ENCODE peak calls at places on chromosomes 13 and 19, in nine cellular contexts. One of them, this sample, is unnamed.
A peak's percentile ranks its signal among the peaks of the same experiment; 100 is the strongest.

GRCh38 chr19:2391118-2391725 is 31.2 kb downstream of the TMPRSS9 start:
- DNase-seq in adrenal gland: no peak
- DNase-seq in GM23248: peak; percentile 84
- DNase-seq in ascending aorta: no peak
- DNase-seq in BJ: no peak
- DNase-seq in brain microvascular endothelial cell: peak; percentile 58
- DNase-seq in AG10803: peak; percentile 77
- DNase-seq in IMR-90: peak; percentile 78
- DNase-seq in psoas muscle: no peak
- DNase-seq in this sample: no peak

GRCh38 chr13:112132619-112133018 is 65.7 kb downstream of the SOX1 start:
- DNase-seq in adrenal gland: no peak
- DNase-seq in GM23248: no peak
- DNase-seq in ascending aorta: no peak
- DNase-seq in BJ: no peak
- DNase-seq in brain microvascular endothelial cell: no peak
- DNase-seq in AG10803: no peak
- DNase-seq in IMR-90: no peak
- DNase-seq in psoas muscle: no peak
- DNase-seq in this sample: no peak

GRCh38 chr13:33509642-33510229 is 224.2 kb upstream of the STARD13 start:
- DNase-seq in adrenal gland: peak; percentile 62
- DNase-seq in GM23248: peak; percentile 78
- DNase-seq in ascending aorta: peak; percentile 21
- DNase-seq in BJ: peak; percentile 43
- DNase-seq in brain microvascular endothelial cell: no peak
- DNase-seq in AG10803: peak; percentile 81
- DNase-seq in IMR-90: no peak
- DNase-seq in psoas muscle: peak; percentile 17
- DNase-seq in this sample: no peak

GRCh38 chr13:94674609-94675348 is 37.6 kb downstream of the SOX21 start:
- DNase-seq in adrenal gland: peak; percentile 48
- DNase-seq in GM23248: peak; percentile 51
- DNase-seq in ascending aorta: no peak
- DNase-seq in BJ: no peak
- DNase-seq in brain microvascular endothelial cell: peak; percentile 26
- DNase-seq in AG10803: peak; percentile 35
- DNase-seq in IMR-90: peak; percentile 30
- DNase-seq in psoas muscle: no peak
- DNase-seq in this sample: no peak

GRCh38 chr19:44303976-44304568 is 753 bp downstream of the ZNF235 start:
- DNase-seq in adrenal gland: peak; percentile 26
- DNase-seq in GM23248: peak; percentile 77
- DNase-seq in ascending aorta: no peak
- DNase-seq in BJ: peak; percentile 24
- DNase-seq in brain microvascular endothelial cell: peak; percentile 27
- DNase-seq in AG10803: peak; percentile 45
- DNase-seq in IMR-90: peak; percentile 3
- DNase-seq in psoas muscle: no peak
- DNase-seq in this sample: no peak

GRCh38 chr13:33543631-33544030 is 258.1 kb upstream of the STARD13 start:
- DNase-seq in adrenal gland: no peak
- DNase-seq in GM23248: peak; percentile 34
- DNase-seq in ascending aorta: no peak
- DNase-seq in BJ: no peak
- DNase-seq in brain microvascular endothelial cell: no peak
- DNase-seq in AG10803: no peak
- DNase-seq in IMR-90: no peak
- DNase-seq in psoas muscle: no peak
- DNase-seq in this sample: no peak

GRCh38 chr19:39858541-39858940 is 12.4 kb upstream of the FBL start:
- DNase-seq in adrenal gland: no peak
- DNase-seq in GM23248: no peak
- DNase-seq in ascending aorta: no peak
- DNase-seq in BJ: no peak
- DNase-seq in brain microvascular endothelial cell: no peak
- DNase-seq in AG10803: no peak
- DNase-seq in IMR-90: peak; percentile 63
- DNase-seq in psoas muscle: no peak
- DNase-seq in this sample: no peak

GRCh38 chr19:10836478-10837325 is 690 bp upstream of the TMED1 start:
- DNase-seq in adrenal gland: peak; percentile 88
- DNase-seq in GM23248: peak; percentile 91
- DNase-seq in ascending aorta: no peak
- DNase-seq in BJ: no peak
- DNase-seq in brain microvascular endothelial cell: no peak
- DNase-seq in AG10803: peak; percentile 81
- DNase-seq in IMR-90: no peak
- DNase-seq in psoas muscle: peak; percentile 90
- DNase-seq in this sample: no peak

GRCh38 chr19:35107541-35107939 is 8.1 kb upstream of the FXYD3 start:
- DNase-seq in adrenal gland: no peak
- DNase-seq in GM23248: peak; percentile 55
- DNase-seq in ascending aorta: no peak
- DNase-seq in BJ: no peak
- DNase-seq in brain microvascular endothelial cell: peak; percentile 22
- DNase-seq in AG10803: peak; percentile 29
- DNase-seq in IMR-90: no peak
- DNase-seq in psoas muscle: no peak
- DNase-seq in this sample: no peak

GRCh38 chr13:33349314-33349995 is 63.9 kb upstream of the STARD13 start:
- DNase-seq in adrenal gland: peak; percentile 17
- DNase-seq in GM23248: peak; percentile 25
- DNase-seq in ascending aorta: peak; percentile 24
- DNase-seq in BJ: no peak
- DNase-seq in brain microvascular endothelial cell: peak; percentile 5
- DNase-seq in AG10803: no peak
- DNase-seq in IMR-90: no peak
- DNase-seq in psoas muscle: peak; percentile 18
- DNase-seq in this sample: no peak

GRCh38 chr13:113442354-113442984 is 10.8 kb downstream of the ADPRHL1 start:
- DNase-seq in adrenal gland: no peak
- DNase-seq in GM23248: no peak
- DNase-seq in ascending aorta: no peak
- DNase-seq in BJ: no peak
- DNase-seq in brain microvascular endothelial cell: no peak
- DNase-seq in AG10803: no peak
- DNase-seq in IMR-90: no peak
- DNase-seq in psoas muscle: no peak
- DNase-seq in this sample: no peak

GRCh38 chr13:46934749-46935148 is 37.9 kb upstream of the HTR2A start:
- DNase-seq in adrenal gland: no peak
- DNase-seq in GM23248: no peak
- DNase-seq in ascending aorta: no peak
- DNase-seq in BJ: no peak
- DNase-seq in brain microvascular endothelial cell: no peak
- DNase-seq in AG10803: no peak
- DNase-seq in IMR-90: no peak
- DNase-seq in psoas muscle: no peak
- DNase-seq in this sample: no peak

GRCh38 chr19:35144600-35145436 is 1.8 kb downstream of the FXYD7 start:
- DNase-seq in adrenal gland: no peak
- DNase-seq in GM23248: no peak
- DNase-seq in ascending aorta: no peak
- DNase-seq in BJ: no peak
- DNase-seq in brain microvascular endothelial cell: no peak
- DNase-seq in AG10803: no peak
- DNase-seq in IMR-90: no peak
- DNase-seq in psoas muscle: no peak
- DNase-seq in this sample: no peak

GRCh38 chr13:98171806-98172569 is 5.1 kb downstream of the RNF113B start:
- DNase-seq in adrenal gland: peak; percentile 77
- DNase-seq in GM23248: peak; percentile 78
- DNase-seq in ascending aorta: no peak
- DNase-seq in BJ: no peak
- DNase-seq in brain microvascular endothelial cell: peak; percentile 63
- DNase-seq in AG10803: peak; percentile 75
- DNase-seq in IMR-90: peak; percentile 32
- DNase-seq in psoas muscle: peak; percentile 60
- DNase-seq in this sample: no peak
- H3K4me3 ChIP-seq in adrenal gland: no peak overlapping the region
- H3K4me3 ChIP-seq in GM23248: peak overlapping the region; percentile 59
- H3K4me3 ChIP-seq in ascending aorta: peak overlapping the region; percentile 16
- H3K4me3 ChIP-seq in BJ: no peak overlapping the region
- H3K4me3 ChIP-seq in brain microvascular endothelial cell: no peak overlapping the region
- H3K4me3 ChIP-seq in AG10803: peak overlapping the region; percentile 24
- H3K4me3 ChIP-seq in IMR-90: no peak overlapping the region
- H3K4me3 ChIP-seq in psoas muscle: peak overlapping the region; percentile 31
- H3K4me3 ChIP-seq in this sample: peak overlapping the region; percentile 13

GRCh38 chr19:41425174-41426115 is 1.7 kb downstream of the B3GNT8 start:
- DNase-seq in adrenal gland: no peak
- DNase-seq in GM23248: no peak
- DNase-seq in ascending aorta: no peak
- DNase-seq in BJ: no peak
- DNase-seq in brain microvascular endothelial cell: no peak
- DNase-seq in AG10803: no peak
- DNase-seq in IMR-90: no peak
- DNase-seq in psoas muscle: no peak
- DNase-seq in this sample: no peak
- H3K4me3 ChIP-seq in adrenal gland: no peak overlapping the region
- H3K4me3 ChIP-seq in GM23248: no peak overlapping the region
- H3K4me3 ChIP-seq in ascending aorta: no peak overlapping the region
- H3K4me3 ChIP-seq in BJ: no peak overlapping the region
- H3K4me3 ChIP-seq in brain microvascular endothelial cell: no peak overlapping the region
- H3K4me3 ChIP-seq in AG10803: no peak overlapping the region
- H3K4me3 ChIP-seq in IMR-90: no peak overlapping the region
- H3K4me3 ChIP-seq in psoas muscle: no peak overlapping the region
- H3K4me3 ChIP-seq in this sample: no peak overlapping the region

GRCh38 chr13:26758496-26759155 is 2.0 kb downstream of the GPR12 start:
- DNase-seq in adrenal gland: no peak
- DNase-seq in GM23248: no peak
- DNase-seq in ascending aorta: no peak
- DNase-seq in BJ: no peak
- DNase-seq in brain microvascular endothelial cell: no peak
- DNase-seq in AG10803: no peak
- DNase-seq in IMR-90: no peak
- DNase-seq in psoas muscle: no peak
- DNase-seq in this sample: no peak

GRCh38 chr13:26759907-26760834 is at the start of gene GPR12:
- DNase-seq in adrenal gland: no peak
- DNase-seq in GM23248: peak; percentile 36
- DNase-seq in ascending aorta: no peak
- DNase-seq in BJ: no peak
- DNase-seq in brain microvascular endothelial cell: no peak
- DNase-seq in AG10803: peak; percentile 12
- DNase-seq in IMR-90: no peak
- DNase-seq in psoas muscle: no peak
- DNase-seq in this sample: no peak

GRCh38 chr13:26760835-26761582 is 423 bp upstream of the GPR12 start:
- DNase-seq in adrenal gland: no peak
- DNase-seq in GM23248: no peak
- DNase-seq in ascending aorta: no peak
- DNase-seq in BJ: no peak
- DNase-seq in brain microvascular endothelial cell: no peak
- DNase-seq in AG10803: no peak
- DNase-seq in IMR-90: no peak
- DNase-seq in psoas muscle: no peak
- DNase-seq in this sample: no peak

GRCh38 chr13:26759156-26759906 is 1.3 kb downstream of the GPR12 start:
- DNase-seq in adrenal gland: no peak
- DNase-seq in GM23248: no peak
- DNase-seq in ascending aorta: no peak
- DNase-seq in BJ: no peak
- DNase-seq in brain microvascular endothelial cell: no peak
- DNase-seq in AG10803: no peak
- DNase-seq in IMR-90: no peak
- DNase-seq in psoas muscle: no peak
- DNase-seq in this sample: no peak
- H3K4me3 ChIP-seq in adrenal gland: peak overlapping the region; percentile 9
- H3K4me3 ChIP-seq in GM23248: peak overlapping the region; percentile 54
- H3K4me3 ChIP-seq in ascending aorta: peak overlapping the region; percentile 36
- H3K4me3 ChIP-seq in BJ: no peak overlapping the region
- H3K4me3 ChIP-seq in brain microvascular endothelial cell: no peak overlapping the region
- H3K4me3 ChIP-seq in AG10803: no peak overlapping the region
- H3K4me3 ChIP-seq in IMR-90: no peak overlapping the region
- H3K4me3 ChIP-seq in psoas muscle: peak overlapping the region; percentile 57
- H3K4me3 ChIP-seq in this sample: no peak overlapping the region

GRCh38 chr13:99975626-99976025 is 4.1 kb upstream of the ZIC5 start:
- DNase-seq in adrenal gland: no peak
- DNase-seq in GM23248: no peak
- DNase-seq in ascending aorta: no peak
- DNase-seq in BJ: no peak
- DNase-seq in brain microvascular endothelial cell: no peak
- DNase-seq in AG10803: no peak
- DNase-seq in IMR-90: no peak
- DNase-seq in psoas muscle: no peak
- DNase-seq in this sample: no peak

GRCh38 chr13:99974296-99974938 is 2.9 kb upstream of the ZIC5 start:
- DNase-seq in adrenal gland: no peak
- DNase-seq in GM23248: no peak
- DNase-seq in ascending aorta: no peak
- DNase-seq in BJ: no peak
- DNase-seq in brain microvascular endothelial cell: no peak
- DNase-seq in AG10803: no peak
- DNase-seq in IMR-90: no peak
- DNase-seq in psoas muscle: no peak
- DNase-seq in this sample: no peak

GRCh38 chr13:99973786-99974185 is 2.2 kb upstream of the ZIC5 start:
- DNase-seq in adrenal gland: no peak
- DNase-seq in GM23248: no peak
- DNase-seq in ascending aorta: no peak
- DNase-seq in BJ: no peak
- DNase-seq in brain microvascular endothelial cell: no peak
- DNase-seq in AG10803: no peak
- DNase-seq in IMR-90: no peak
- DNase-seq in psoas muscle: no peak
- DNase-seq in this sample: no peak

GRCh38 chr13:99976502-99977115 is 5.0 kb upstream of the ZIC2 start:
- DNase-seq in adrenal gland: no peak
- DNase-seq in GM23248: no peak
- DNase-seq in ascending aorta: no peak
- DNase-seq in BJ: no peak
- DNase-seq in brain microvascular endothelial cell: no peak
- DNase-seq in AG10803: no peak
- DNase-seq in IMR-90: no peak
- DNase-seq in psoas muscle: no peak
- DNase-seq in this sample: no peak

DNA sequence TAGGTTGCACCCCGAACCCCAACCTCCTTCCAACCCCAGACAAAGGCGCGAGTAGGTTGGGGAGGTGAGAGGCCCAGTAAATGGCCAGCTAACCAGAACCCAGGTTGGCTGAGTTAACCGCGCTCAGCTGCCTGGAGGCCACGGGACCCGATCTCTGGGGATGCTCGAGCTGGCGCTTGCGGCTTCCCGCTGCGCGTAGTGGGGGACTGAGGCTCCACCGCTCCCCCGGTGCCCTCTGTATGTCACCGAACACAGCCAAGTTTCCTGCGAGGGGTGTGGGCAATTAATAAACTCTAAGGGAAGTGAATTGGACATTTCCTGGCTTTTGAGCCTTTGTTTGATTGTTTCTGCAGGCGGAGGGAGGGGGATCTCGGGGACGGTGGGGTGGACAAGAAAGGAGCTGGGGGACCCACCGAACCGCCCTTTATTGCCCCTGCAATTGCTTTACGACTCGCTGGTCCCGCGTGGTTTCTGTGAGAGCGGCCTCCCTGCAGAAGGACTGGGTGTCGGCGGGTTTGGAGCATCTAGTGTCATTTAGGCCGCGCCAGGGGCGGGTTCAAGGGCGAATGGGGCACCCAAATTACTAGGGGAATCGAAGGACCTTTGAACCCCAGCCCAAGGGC is 3.5 kb upstream of the ZIC5 start:
- DNase-seq in adrenal gland: no peak
- DNase-seq in GM23248: no peak
- DNase-seq in ascending aorta: no peak
- DNase-seq in BJ: no peak
- DNase-seq in brain microvascular endothelial cell: no peak
- DNase-seq in AG10803: no peak
- DNase-seq in IMR-90: no peak
- DNase-seq in psoas muscle: no peak
- DNase-seq in this sample: no peak
- H3K4me3 ChIP-seq in adrenal gland: no peak overlapping the region
- H3K4me3 ChIP-seq in GM23248: no peak overlapping the region
- H3K4me3 ChIP-seq in ascending aorta: no peak overlapping the region
- H3K4me3 ChIP-seq in BJ: no peak overlapping the region
- H3K4me3 ChIP-seq in brain microvascular endothelial cell: no peak overlapping the region
- H3K4me3 ChIP-seq in AG10803: no peak overlapping the region
- H3K4me3 ChIP-seq in IMR-90: no peak overlapping the region
- H3K4me3 ChIP-seq in psoas muscle: no peak overlapping the region
- H3K4me3 ChIP-seq in this sample: no peak overlapping the region